ENCODE peak calls at places on chromosome 22, in nine cellular contexts. One of them, this sample, is unnamed.

GRCh38 chr22:41285441-41285819 is 557 bp downstream of the RANGAP1 start:
- DNase-seq in HEK293T: peak; percentile 62
- DNase-seq in anterior cingulate cortex: peak; percentile 60
- DNase-seq in activated CD8-positive, alpha-beta memory T cell treated with anti-CD3 and anti-CD28 coated beads, Interleukin-2, amount 50 U/mL, for 48 hours: peak; percentile 91
- DNase-seq in activated CD4-positive, alpha-beta T cell treated with anti-CD3 and anti-CD28 coated beads for 24 hours: peak; percentile 80
- DNase-seq in GM04504: peak; percentile 83
- DNase-seq in AG04450: peak; percentile 51
- DNase-seq in neural crest cell: no peak
- DNase-seq in NAMALWA: peak; percentile 66
- DNase-seq in this sample: peak; percentile 61

GRCh38 chr22:22810018-22810427 is 77.6 kb upstream of the IGLL5 start:
- DNase-seq in activated CD4-positive, alpha-beta T cell treated with anti-CD3 and anti-CD28 coated beads for 24 hours: peak; percentile 48
- DNase-seq in activated CD8-positive, alpha-beta memory T cell treated with anti-CD3 and anti-CD28 coated beads, Interleukin-2, amount 50 U/mL, for 48 hours: peak; percentile 82
- DNase-seq in AG04450: no peak
- DNase-seq in neural crest cell: peak; percentile 59
- DNase-seq in anterior cingulate cortex: peak; percentile 6
- DNase-seq in HEK293T: no peak
- DNase-seq in GM04504: no peak
- DNase-seq in NAMALWA: no peak
- DNase-seq in this sample: peak; percentile 18

GRCh38 chr22:43085658-43086606 is 3.3 kb downstream of the TTLL1 start:
- DNase-seq in anterior cingulate cortex: no peak
- DNase-seq in HEK293T: no peak
- DNase-seq in NAMALWA: no peak
- DNase-seq in activated CD4-positive, alpha-beta T cell treated with anti-CD3 and anti-CD28 coated beads for 24 hours: no peak
- DNase-seq in neural crest cell: no peak
- DNase-seq in AG04450: no peak
- DNase-seq in GM04504: no peak
- DNase-seq in activated CD8-positive, alpha-beta memory T cell treated with anti-CD3 and anti-CD28 coated beads, Interleukin-2, amount 50 U/mL, for 48 hours: no peak
- DNase-seq in this sample: no peak

GRCh38 chr22:46970411-46971123 is 208.1 kb downstream of the TBC1D22A start:
- DNase-seq in activated CD4-positive, alpha-beta T cell treated with anti-CD3 and anti-CD28 coated beads for 24 hours: no peak
- DNase-seq in activated CD8-positive, alpha-beta memory T cell treated with anti-CD3 and anti-CD28 coated beads, Interleukin-2, amount 50 U/mL, for 48 hours: no peak
- DNase-seq in neural crest cell: no peak
- DNase-seq in HEK293T: no peak
- DNase-seq in GM04504: no peak
- DNase-seq in anterior cingulate cortex: no peak
- DNase-seq in AG04450: no peak
- DNase-seq in NAMALWA: no peak
- DNase-seq in this sample: no peak

GRCh38 chr22:22884010-22884887 is 3.4 kb upstream of the IGLL5 start:
- DNase-seq in HEK293T: peak; percentile 87
- DNase-seq in neural crest cell: peak; percentile 61
- DNase-seq in AG04450: no peak
- DNase-seq in GM04504: peak; percentile 23
- DNase-seq in anterior cingulate cortex: peak; percentile 16
- DNase-seq in activated CD8-positive, alpha-beta memory T cell treated with anti-CD3 and anti-CD28 coated beads, Interleukin-2, amount 50 U/mL, for 48 hours: peak; percentile 66
- DNase-seq in activated CD4-positive, alpha-beta T cell treated with anti-CD3 and anti-CD28 coated beads for 24 hours: peak; percentile 64
- DNase-seq in NAMALWA: peak; percentile 89
- DNase-seq in this sample: peak; percentile 69

GRCh38 chr22:26587991-26588613 is 1.8 kb downstream of the TPST2 start:
- DNase-seq in activated CD4-positive, alpha-beta T cell treated with anti-CD3 and anti-CD28 coated beads for 24 hours: no peak
- DNase-seq in GM04504: no peak
- DNase-seq in NAMALWA: no peak
- DNase-seq in neural crest cell: no peak
- DNase-seq in AG04450: no peak
- DNase-seq in activated CD8-positive, alpha-beta memory T cell treated with anti-CD3 and anti-CD28 coated beads, Interleukin-2, amount 50 U/mL, for 48 hours: no peak
- DNase-seq in anterior cingulate cortex: no peak
- DNase-seq in HEK293T: no peak
- DNase-seq in this sample: no peak

GRCh38 chr22:28442951-28443876 is 236.4 kb downstream of the TTC28 start:
- DNase-seq in GM04504: peak; percentile 60
- DNase-seq in AG04450: no peak
- DNase-seq in NAMALWA: peak; percentile 10
- DNase-seq in activated CD8-positive, alpha-beta memory T cell treated with anti-CD3 and anti-CD28 coated beads, Interleukin-2, amount 50 U/mL, for 48 hours: peak; percentile 52
- DNase-seq in neural crest cell: peak; percentile 29
- DNase-seq in anterior cingulate cortex: peak; percentile 46
- DNase-seq in HEK293T: peak; percentile 71
- DNase-seq in activated CD4-positive, alpha-beta T cell treated with anti-CD3 and anti-CD28 coated beads for 24 hours: peak; percentile 1
- DNase-seq in this sample: no peak

GRCh38 chr22:42365337-42365865 is 66.8 kb downstream of the NFAM1 start:
- DNase-seq in anterior cingulate cortex: peak; percentile 19
- DNase-seq in NAMALWA: no peak
- DNase-seq in HEK293T: no peak
- DNase-seq in neural crest cell: no peak
- DNase-seq in activated CD4-positive, alpha-beta T cell treated with anti-CD3 and anti-CD28 coated beads for 24 hours: no peak
- DNase-seq in GM04504: no peak
- DNase-seq in activated CD8-positive, alpha-beta memory T cell treated with anti-CD3 and anti-CD28 coated beads, Interleukin-2, amount 50 U/mL, for 48 hours: no peak
- DNase-seq in AG04450: no peak
- DNase-seq in this sample: no peak

GRCh38 chr22:32932176-32932575 is 126.0 kb downstream of the SYN3 start:
- DNase-seq in AG04450: peak; percentile 2
- DNase-seq in activated CD4-positive, alpha-beta T cell treated with anti-CD3 and anti-CD28 coated beads for 24 hours: no peak
- DNase-seq in HEK293T: no peak
- DNase-seq in neural crest cell: no peak
- DNase-seq in activated CD8-positive, alpha-beta memory T cell treated with anti-CD3 and anti-CD28 coated beads, Interleukin-2, amount 50 U/mL, for 48 hours: no peak
- DNase-seq in NAMALWA: no peak
- DNase-seq in anterior cingulate cortex: no peak
- DNase-seq in GM04504: peak; percentile 28
- DNase-seq in this sample: no peak

GRCh38 chr22:45897736-45898135 is 79.2 kb downstream of the WNT7B start:
- DNase-seq in AG04450: no peak
- DNase-seq in HEK293T: no peak
- DNase-seq in NAMALWA: no peak
- DNase-seq in activated CD8-positive, alpha-beta memory T cell treated with anti-CD3 and anti-CD28 coated beads, Interleukin-2, amount 50 U/mL, for 48 hours: no peak
- DNase-seq in GM04504: no peak
- DNase-seq in neural crest cell: no peak
- DNase-seq in activated CD4-positive, alpha-beta T cell treated with anti-CD3 and anti-CD28 coated beads for 24 hours: no peak
- DNase-seq in anterior cingulate cortex: no peak
- DNase-seq in this sample: no peak

GRCh38 chr22:46056169-46057041 is 79.4 kb upstream of the WNT7B start:
- DNase-seq in GM04504: no peak
- DNase-seq in NAMALWA: no peak
- DNase-seq in activated CD4-positive, alpha-beta T cell treated with anti-CD3 and anti-CD28 coated beads for 24 hours: no peak
- DNase-seq in neural crest cell: no peak
- DNase-seq in anterior cingulate cortex: peak; percentile 83
- DNase-seq in HEK293T: no peak
- DNase-seq in AG04450: no peak
- DNase-seq in activated CD8-positive, alpha-beta memory T cell treated with anti-CD3 and anti-CD28 coated beads, Interleukin-2, amount 50 U/mL, for 48 hours: peak; percentile 48
- DNase-seq in this sample: no peak

This sample was measured in A549.